ENCODE peak calls at places on chromosomes 4 and X, in six cellular contexts. E is Caco-2, B is H1, G is MM.1S, S is GM12865, W is AG09309. Q is an unnamed sample.

GRCh38 chrX:19886375-19886774 is 1.0 kb downstream of the SH3KBP1 start:
- DNase-seq in S (no peak), G (no peak), W (no peak), E (no peak), B (no peak), Q (no peak)

GRCh38 chr4:7964890-7965662 is 25.4 kb upstream of the AFAP1 start:
- DNase-seq in W (no peak), E (no peak), G (no peak), S (peak; percentile 59), B (no peak), Q (peak; percentile 53)

GRCh38 chr4:57553695-57554094 is 443.5 kb upstream of the IGFBP7 start:
- DNase-seq in E (no peak), S (no peak), W (no peak), G (no peak), B (no peak), Q (no peak)

GRCh38 chr4:164081371-164081770 is 586.9 kb downstream of the TMA16 start:
- DNase-seq in G (no peak), B (no peak), W (no peak), E (no peak), S (no peak), Q (no peak)

GRCh38 chr4:83618991-83619390 is 83.1 kb downstream of the GPAT3 start:
- DNase-seq in W (no peak), E (no peak), B (no peak), S (no peak), G (no peak), Q (no peak)

GRCh38 chr4:5160668-5161067 is 109.4 kb downstream of the STK32B start:
- DNase-seq in S (no peak), W (no peak), B (no peak), G (no peak), E (no peak), Q (no peak)

GRCh38 chr4:188707036-188707435 is 567.8 kb downstream of the TRIML1 start:
- DNase-seq in S (no peak), E (no peak), G (no peak), W (no peak), B (no peak), Q (no peak)

GRCh38 chr4:134276476-134276875 is 74.9 kb upstream of the PABPC4L start:
- DNase-seq in G (no peak), E (no peak), B (no peak), S (no peak), W (no peak), Q (no peak)

GRCh38 chr4:114334808-114335739 is 263.5 kb upstream of the UGT8 start:
- DNase-seq in G (no peak), W (peak; percentile 16), E (no peak), S (no peak), B (no peak), Q (peak; percentile 55)

GRCh38 chrX:111955916-111956315 is 79.9 kb downstream of the TRPC5OS start:
- DNase-seq in E (no peak), G (no peak), S (no peak), W (no peak), B (no peak), Q (no peak)

GRCh38 chr4:185137233-185137925 is 5.7 kb upstream of the SLC25A4 start:
- DNase-seq in E (no peak), G (no peak), B (no peak), S (no peak), W (no peak), Q (no peak)

GRCh38 chrX:53383376-53384087 is 38.9 kb downstream of the SMC1A start:
- DNase-seq in B (no peak), W (no peak), S (no peak), G (no peak), E (no peak), Q (no peak)

GRCh38 chrX:103687073-103687695 is 685 bp upstream of the MORF4L2 start:
- DNase-seq in B (no peak), E (peak; percentile 86), W (peak; percentile 32), S (peak; percentile 89), G (peak; percentile 81), Q (no peak)

GRCh38 chr4:79864470-79865190 is 208.4 kb downstream of the ANTXR2 start:
- DNase-seq in E (no peak), S (no peak), G (no peak), W (no peak), B (no peak), Q (no peak)

GRCh38 chrX:68375803-68376202 is 57.5 kb downstream of the OPHN1 start:
- DNase-seq in B (no peak), E (no peak), S (no peak), G (no peak), W (no peak), Q (no peak)

GRCh38 chr4:87445964-87446363 is 23.6 kb downstream of the NUDT9 start:
- DNase-seq in W (no peak), B (no peak), S (no peak), E (no peak), G (no peak), Q (no peak)

GRCh38 chr4:143184217-143184502 is 557 bp upstream of the USP38 start:
- DNase-seq in S (no peak), W (no peak), G (no peak), B (no peak), E (no peak), Q (no peak)

GRCh38 chr4:10348241-10348640 is 109.0 kb downstream of the ZNF518B start:
- DNase-seq in B (no peak), W (no peak), G (no peak), S (no peak), E (no peak), Q (no peak)

GRCh38 chrX:65926095-65927019 is 113.5 kb downstream of the VSIG4 start:
- DNase-seq in E (no peak), B (no peak), W (no peak), S (peak; percentile 90), G (peak; percentile 84), Q (no peak)

GRCh38 chr4:69748176-69748575 is 12.2 kb downstream of the SULT1B1 start:
- DNase-seq in B (no peak), G (no peak), S (no peak), E (no peak), W (no peak), Q (peak; percentile 52)

GRCh38 chrX:46770817-46771163 is 11.9 kb upstream of the SLC9A7 start:
- DNase-seq in G (no peak), E (no peak), B (no peak), W (peak; percentile 71), S (no peak), Q (peak; percentile 83)

GRCh38 chr4:81606796-81607550 is 135.3 kb upstream of the RASGEF1B start:
- DNase-seq in W (no peak), G (no peak), B (no peak), S (no peak), E (no peak), Q (peak; percentile 29)

GRCh38 chr4:140085924-140086323 is 68.1 kb downstream of the MAML3 start:
- DNase-seq in B (no peak), S (no peak), G (no peak), E (no peak), W (no peak), Q (no peak)

GRCh38 chr4:173486714-173487392 is 43.2 kb downstream of the HAND2 start:
- DNase-seq in S (no peak), B (no peak), G (no peak), W (no peak), E (no peak), Q (peak; percentile 50)

DNA sequence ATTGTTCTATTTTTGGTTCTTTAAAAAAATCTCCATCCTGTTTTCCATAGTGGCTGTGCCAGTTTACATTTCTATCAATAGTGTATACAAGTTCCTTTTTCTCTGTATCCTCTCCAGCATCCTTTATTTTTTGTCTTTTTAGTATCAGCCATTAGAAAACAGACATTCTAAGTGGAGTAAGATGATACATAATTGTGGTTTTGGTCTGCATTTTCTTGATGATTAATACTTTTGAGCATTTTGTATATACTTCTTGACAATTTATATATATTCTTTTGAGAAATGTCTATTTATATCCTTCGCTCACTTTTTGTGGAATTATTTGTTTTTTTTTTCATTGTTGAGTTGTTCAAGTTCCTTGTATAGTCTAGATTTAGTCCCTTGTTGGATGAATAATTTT is 382.2 kb upstream of the SPOCK3 start:
- DNase-seq in W (no peak), S (no peak), B (no peak), G (no peak), E (no peak), Q (peak; percentile 11)
- H3K4me3 ChIP-seq in W (no peak overlapping the region), S (no peak overlapping the region), B (no peak overlapping the region), G (no peak overlapping the region), E (no peak overlapping the region), Q (no peak overlapping the region)

DNA sequence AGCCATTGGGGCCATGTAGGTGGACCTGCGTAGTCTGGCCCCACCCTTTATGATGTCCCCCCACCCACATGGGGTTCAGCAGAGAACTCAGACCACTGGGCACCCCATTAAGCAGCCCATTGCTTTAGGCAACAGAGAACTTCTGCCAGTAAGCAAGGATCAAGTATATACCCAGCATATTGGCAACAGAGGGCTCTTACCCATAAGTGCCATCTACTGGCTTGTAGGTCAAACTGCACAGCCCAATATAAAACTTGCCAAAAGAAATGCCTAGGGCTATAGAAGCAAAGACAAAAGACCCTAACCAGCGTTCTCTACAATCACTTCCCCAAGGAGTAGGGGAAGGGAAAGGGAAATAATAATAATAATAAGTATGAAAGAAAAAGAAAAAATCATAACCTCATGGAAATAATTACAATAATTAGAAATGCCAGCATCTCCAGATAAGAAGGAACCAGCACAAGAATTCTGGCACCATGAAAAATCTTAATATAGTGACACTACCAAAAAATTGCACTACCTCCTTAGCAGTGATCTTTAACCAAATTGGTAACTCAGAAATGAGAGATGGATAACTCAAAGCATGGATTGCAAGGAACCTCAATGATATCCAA is 1090.7 kb downstream of the FAT4 start:
- DNase-seq in E (peak; percentile 7), S (peak; percentile 29), W (peak; percentile 4), B (no peak), G (peak; percentile 47), Q (peak; percentile 47)
- TF ChIP-seq CTCF in E (peak; percentile 41), S (peak; percentile 52), W (peak; percentile 66), B (peak; percentile 67), G (peak; percentile 58), Q (peak; percentile 67)

DNA sequence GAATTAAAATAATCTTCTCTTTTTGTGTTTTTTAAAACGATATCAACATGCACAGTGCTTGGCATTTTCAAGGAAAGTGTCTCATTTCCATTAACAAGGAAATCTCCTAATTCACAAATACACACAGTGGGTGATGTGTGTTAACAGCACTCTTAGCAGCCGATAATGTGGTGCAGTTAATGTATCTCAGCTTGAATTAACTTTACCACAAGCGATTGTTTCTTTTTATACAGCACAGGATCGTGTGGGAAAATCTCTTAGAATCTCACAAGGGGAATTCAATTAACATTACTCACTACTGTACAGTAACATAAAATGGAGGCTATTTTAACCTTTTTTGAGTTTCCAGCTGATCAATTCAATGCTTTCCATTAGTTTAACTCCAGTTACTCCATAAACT is 1841.9 kb downstream of the STIM2 start:
- DNase-seq in B (no peak), E (no peak), S (no peak), G (no peak), W (peak; percentile 5), Q (no peak)
- H3K4me3 ChIP-seq in B (no peak overlapping the region), E (no peak overlapping the region), S (no peak overlapping the region), G (no peak overlapping the region), W (no peak overlapping the region), Q (no peak overlapping the region)

DNA sequence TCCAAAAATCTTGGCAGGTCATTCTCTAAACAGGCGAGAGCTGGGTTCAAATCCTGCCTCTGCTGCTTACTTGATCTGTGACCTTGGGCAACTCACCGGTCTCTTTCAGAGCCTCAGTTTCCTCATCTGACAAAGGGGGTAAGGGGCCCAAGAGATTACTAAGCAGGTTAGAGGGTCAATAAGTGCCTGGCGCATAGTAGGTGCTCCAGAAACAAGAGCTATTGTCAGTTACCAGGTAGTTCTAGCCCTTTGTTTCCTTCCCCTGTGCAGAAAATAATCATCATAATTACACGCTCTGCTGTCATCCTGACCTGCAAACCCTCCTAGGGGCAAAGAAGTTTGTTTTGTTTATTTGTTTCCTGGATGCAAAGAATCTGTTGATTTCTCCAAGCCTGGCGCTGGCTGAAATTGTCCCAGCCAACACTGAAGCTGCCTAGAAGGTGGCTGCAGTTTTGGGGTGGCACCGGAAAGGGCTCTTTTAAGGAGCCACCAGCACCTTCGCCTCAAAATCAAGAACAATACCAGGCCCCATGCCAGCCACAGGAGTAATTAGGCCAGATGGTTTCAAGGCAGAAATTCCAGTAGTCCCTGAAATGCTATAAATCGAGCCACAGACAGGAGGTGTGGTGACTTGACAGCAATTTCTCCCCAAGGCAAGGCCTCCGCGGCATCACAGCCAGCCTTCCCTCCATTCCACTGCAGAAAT is 10.2 kb upstream of the KIAA0232 start:
- DNase-seq in W (no peak), G (no peak), B (no peak), E (no peak), S (no peak), Q (no peak)
- TF ChIP-seq CTCF in W (no peak), G (no peak), B (no peak), E (no peak), S (no peak), Q (no peak)

Q was measured in fibroblast of the aortic adventitia.